ENCODE peak calls at places on chromosomes 4 and X, in four cellular contexts. B, C, D and T are unnamed samples.
A peak's percentile ranks its signal among the peaks of the same experiment; 100 is the strongest.

GRCh38 chr4:146023334-146023967 is 84.8 kb upstream of the ZNF827 start:
- DNase-seq in B (no peak), D (no peak), C (no peak), T (no peak)

GRCh38 chr4:73707918-73708577 is 32.3 kb upstream of the CXCL8 start:
- DNase-seq in C (no peak), D (peak; percentile 60), B (peak; percentile 42), T (peak; percentile 39)

GRCh38 chr4:87060957-87061356 is 126.1 kb downstream of the AFF1 start:
- DNase-seq in C (no peak), B (peak; percentile 56), D (no peak), T (no peak)

GRCh38 chr4:141352775-141353544 is 132.3 kb downstream of the ZNF330 start:
- DNase-seq in C (no peak), B (no peak), D (no peak), T (no peak)

GRCh38 chr4:7383251-7383650 is 51.5 kb downstream of the PSAPL1 start:
- DNase-seq in D (no peak), B (no peak), C (no peak), T (no peak)

GRCh38 chr4:27276322-27277073 is 415.9 kb downstream of the STIM2 start:
- DNase-seq in D (no peak), C (no peak), B (no peak), T (no peak)

GRCh38 chr4:13248621-13249298 is 235.4 kb downstream of the RAB28 start:
- DNase-seq in B (peak; percentile 8), C (no peak), D (no peak), T (no peak)

GRCh38 chr4:22897520-22898108 is 204.9 kb downstream of the GBA3 start:
- DNase-seq in B (peak; percentile 3), D (peak; percentile 28), C (no peak), T (peak; percentile 35)

GRCh38 chrX:154779261-154779660 is 16.6 kb downstream of the DKC1 start:
- DNase-seq in C (no peak), D (no peak), B (no peak), T (no peak)

GRCh38 chr4:124155239-124155638 is 557.3 kb downstream of the ANKRD50 start:
- DNase-seq in D (no peak), B (no peak), C (no peak), T (no peak)

DNA sequence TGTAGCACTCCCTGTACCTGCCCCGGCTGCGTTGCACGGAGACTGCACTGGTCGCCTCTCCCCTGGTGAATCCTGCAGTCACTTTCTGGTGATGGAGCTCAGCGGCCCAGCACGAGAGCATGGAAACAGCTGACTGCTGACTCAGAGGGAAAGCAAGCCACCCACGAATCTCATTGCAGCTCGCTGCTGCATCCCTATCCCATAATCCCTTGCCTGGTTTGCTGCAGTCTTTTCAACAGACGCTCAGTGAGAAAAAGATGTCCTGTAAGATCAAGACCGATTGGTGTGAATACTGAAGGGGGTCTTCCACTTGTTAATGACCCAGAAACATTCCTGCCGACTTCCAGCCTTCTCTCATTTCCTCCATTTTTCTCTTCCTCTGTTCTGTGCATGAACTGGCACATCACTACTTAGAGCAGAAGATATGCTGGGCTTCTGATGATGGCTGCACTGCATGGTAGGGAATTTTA is 52.9 kb downstream of the TRIM2 start:
- DNase-seq in C (no peak), B (no peak), D (no peak), T (no peak)
- TF ChIP-seq POLR2AphosphoS5 in C (no peak), B (no peak), D (no peak), T (no peak)

DNA sequence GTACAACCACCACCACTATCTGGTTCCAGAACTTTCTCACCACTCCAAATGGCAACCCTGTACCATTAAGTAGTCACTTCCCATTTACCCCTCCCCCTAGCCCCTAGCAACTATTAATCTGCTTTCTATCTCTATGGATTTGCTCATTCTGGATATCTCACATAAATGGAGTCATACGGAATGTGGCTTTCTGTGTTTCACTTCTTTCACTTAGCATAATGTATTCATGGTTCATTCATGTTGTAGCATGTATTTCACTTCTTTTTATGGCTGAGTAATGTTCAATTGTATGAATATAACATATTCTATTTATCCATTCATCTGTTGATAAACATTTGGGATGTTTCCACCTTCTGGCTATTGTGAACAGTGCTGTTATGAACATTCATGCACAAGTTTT is 104.7 kb downstream of the AMMECR1 start:
- DNase-seq in D (no peak), B (no peak), C (no peak), T (no peak)
- H3K27me3 ChIP-seq in D (no peaks in the 10 kb centered on the region), B (no peaks in the 10 kb centered on the region), C (peaks cover 55% of the 10 kb centered on the region), T (no peaks in the 10 kb centered on the region)

GRCh38 chr4:109119852-109120251 is 182.6 kb downstream of the COL25A1 start:
- DNase-seq in C (no peak), D (no peak), B (no peak), T (no peak)
- TF ChIP-seq CTCF in C (no peak), D (no peak), B (no peak), T (no peak)

GRCh38 chrX:47583240-47583861 is 1.1 kb downstream of the TIMP1 start:
- DNase-seq in B (no peak), D (no peak), C (no peak), T (no peak)

GRCh38 chrX:47579537-47579936 is 2.7 kb upstream of the TIMP1 start:
- DNase-seq in B (no peak), D (no peak), C (no peak), T (no peak)

GRCh38 chrX:47584714-47585113 is 2.5 kb downstream of the TIMP1 start:
- DNase-seq in C (no peak), D (no peak), B (no peak), T (no peak)

GRCh38 chrX:47585273-47585672 is 3.0 kb downstream of the TIMP1 start:
- DNase-seq in D (no peak), B (no peak), C (no peak), T (no peak)

DNA sequence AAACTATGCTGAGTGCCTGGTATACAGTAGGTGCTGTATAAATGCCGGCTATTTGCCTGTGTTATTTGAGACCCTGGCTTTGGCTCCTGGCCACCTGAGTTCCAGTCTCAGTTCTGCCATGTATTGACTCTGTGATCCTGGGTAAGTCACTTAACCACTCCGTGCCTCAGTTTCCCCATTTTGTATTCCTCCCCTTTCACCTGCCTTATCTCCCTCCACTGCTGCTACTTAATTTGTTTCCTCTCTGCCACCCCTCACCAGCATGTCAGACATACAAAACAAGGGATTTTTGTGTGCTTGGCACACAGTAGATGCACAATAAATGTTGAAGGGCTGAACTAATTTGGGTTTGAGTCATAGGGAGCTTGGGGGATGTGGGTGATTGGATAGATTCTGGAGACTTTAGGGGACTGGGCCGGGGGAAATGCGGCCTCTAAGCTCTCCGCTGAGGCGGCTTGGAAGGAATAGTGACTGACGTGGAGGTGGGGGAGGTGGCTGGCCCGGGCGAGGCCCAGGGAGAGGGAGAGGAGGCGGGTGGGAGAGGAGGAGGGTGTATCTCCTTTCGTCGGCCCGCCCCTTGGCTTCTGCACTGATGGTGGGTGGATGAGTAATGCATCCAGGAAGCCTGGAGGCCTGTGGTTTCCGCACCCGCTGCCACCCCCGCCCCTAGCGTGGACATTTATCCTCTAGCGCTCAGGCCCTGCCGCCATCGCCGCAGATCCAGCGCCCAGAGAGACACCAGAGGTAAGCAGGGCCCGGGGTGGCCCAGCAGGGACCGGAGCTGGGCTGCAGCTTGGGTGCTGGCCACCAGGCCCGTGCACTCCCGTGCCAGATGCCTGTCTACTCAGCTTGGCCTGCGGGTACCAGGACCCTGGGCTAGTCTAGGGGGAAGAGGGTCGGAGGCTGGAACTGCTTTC is at the start of gene TIMP1:
- DNase-seq in B (peak; percentile 75), D (peak; percentile 71), C (peak; percentile 79), T (peak; percentile 82)
- TF ChIP-seq POLR2AphosphoS5 in B (peak; percentile 89), D (no peak), C (no peak), T (peak; percentile 34)

GRCh38 chrX:10401239-10401638 is 219.1 kb downstream of the MID1 start:
- DNase-seq in C (no peak), D (no peak), B (no peak), T (no peak)
- H3K27me3 ChIP-seq in C (peaks cover 6% of the 10 kb centered on the region), D (no peaks in the 10 kb centered on the region), B (no peaks in the 10 kb centered on the region), T (no peaks in the 10 kb centered on the region)

GRCh38 chr4:105715692-105716278 is 7.2 kb downstream of the GSTCD start:
- DNase-seq in B (peak; percentile 13), C (no peak), D (no peak), T (no peak)
- TF ChIP-seq CTCF in B (peak; percentile 44), C (peak; percentile 32), D (no peak), T (peak; percentile 44)